ENCODE peak calls at places on chromosomes 6 and 20, in nine cellular contexts. J is GM12878; B is cardiac muscle cell; Q is heart left ventricle; S is transverse colon; U is Panc1; K is ovary; V is effector memory CD4-positive, alpha-beta T cell; I is esophagus squamous epithelium. Z is an unnamed sample.

GRCh38 chr20:36217226-36217625 is 19.1 kb upstream of the AAR2 start:
- DNase-seq in I (no peak), K (no peak), Q (no peak), B (no peak), V (no peak), S (no peak), U (no peak), J (no peak), Z (no peak)

GRCh38 chr6:160442151-160442550 is 94.0 kb downstream of the SLC22A3 start:
- DNase-seq in I (no peak), J (no peak), U (no peak), K (no peak), V (no peak), S (no peak), B (no peak), Q (no peak), Z (no peak)

GRCh38 chr20:31527266-31527665 is 13.0 kb downstream of the HM13 start:
- DNase-seq in Q (no peak), I (no peak), B (no peak), S (no peak), U (no peak), J (no peak), V (no peak), K (no peak), Z (no peak)

GRCh38 chr6:143395699-143396098 is 54.8 kb downstream of the ADAT2 start:
- DNase-seq in V (no peak), I (no peak), J (no peak), Q (no peak), B (no peak), S (no peak), K (no peak), U (no peak), Z (no peak)

GRCh38 chr20:40646321-40647212 is 42.5 kb downstream of the MAFB start:
- DNase-seq in U (no peak), B (peak), I (no peak), Q (no peak), J (no peak), V (no peak), S (no peak), K (no peak), Z (no peak)

GRCh38 chr20:44732327-44732726 is 13.3 kb upstream of the KCNK15 start:
- DNase-seq in K (no peak), J (no peak), I (no peak), Q (no peak), V (no peak), B (no peak), U (no peak), S (no peak), Z (no peak)

GRCh38 chr6:143125455-143125854 is 64.8 kb downstream of the AIG1 start:
- DNase-seq in J (no peak), B (peak), U (no peak), Q (no peak), V (no peak), K (no peak), I (no peak), S (no peak), Z (no peak)

GRCh38 chr6:166736606-166737005 is 109.6 kb upstream of the RPS6KA2 start:
- DNase-seq in B (peak), J (no peak), S (no peak), V (no peak), Q (no peak), U (peak), I (no peak), K (no peak), Z (no peak)

GRCh38 chr6:33958208-33958862 is 154.5 kb upstream of the MLN start:
- DNase-seq in V (no peak), K (no peak), Q (no peak), U (no peak), J (no peak), B (no peak), I (no peak), S (no peak), Z (no peak)

GRCh38 chr6:121897337-121897760 is 461.9 kb downstream of the GJA1 start:
- DNase-seq in Q (no peak), J (no peak), B (peak), U (no peak), S (no peak), V (no peak), K (no peak), I (no peak), Z (no peak)

GRCh38 chr6:55659304-55659703 is 80.3 kb upstream of the HMGCLL1 start:
- DNase-seq in I (no peak), U (no peak), K (no peak), J (no peak), Q (no peak), V (no peak), B (no peak), S (no peak), Z (no peak)

GRCh38 chr6:40725390-40725789 is 138.2 kb upstream of the LRFN2 start:
- DNase-seq in I (no peak), Q (no peak), V (no peak), K (no peak), S (no peak), B (no peak), U (no peak), J (no peak), Z (no peak)

GRCh38 chr20:59829415-59830106 is 103.9 kb downstream of the SYCP2 start:
- DNase-seq in K (no peak), V (no peak), Q (no peak), J (no peak), B (no peak), S (no peak), U (no peak), I (no peak), Z (peak)

GRCh38 chr20:25065625-25066338 is 7.8 kb upstream of the ACSS1 start:
- DNase-seq in B (peak), J (peak), U (peak), Q (no peak), I (no peak), K (peak), S (peak), V (peak), Z (no peak)

GRCh38 chr6:169119669-169120068 is 134.0 kb downstream of the THBS2 start:
- DNase-seq in V (no peak), U (no peak), B (no peak), I (no peak), J (no peak), S (no peak), Q (no peak), K (no peak), Z (no peak)

GRCh38 chr6:36347635-36348034 is 10.9 kb upstream of the BNIP5 start:
- DNase-seq in B (peak), S (no peak), V (no peak), J (no peak), U (no peak), K (no peak), I (no peak), Q (no peak), Z (no peak)

GRCh38 chr6:167748046-167748445 is 78.7 kb upstream of the AFDN start:
- DNase-seq in I (no peak), U (no peak), K (no peak), B (no peak), S (no peak), Q (no peak), J (no peak), V (no peak), Z (no peak)

GRCh38 chr20:1893721-1894470 is 1.3 kb upstream of the SIRPA start:
- DNase-seq in J (no peak), V (no peak), B (no peak), K (no peak), Q (peak), I (no peak), S (no peak), U (no peak), Z (no peak)

GRCh38 chr20:25320035-25320800 is 70.4 kb downstream of the ABHD12 start:
- DNase-seq in Q (no peak), B (no peak), V (no peak), U (no peak), I (no peak), S (no peak), K (no peak), J (no peak), Z (no peak)

GRCh38 chr6:130625825-130626500 is 201.2 kb upstream of the SMLR1 start:
- DNase-seq in J (peak), B (peak), I (no peak), S (no peak), K (no peak), Q (no peak), U (no peak), V (no peak), Z (no peak)

GRCh38 chr6:156741287-156742073 is 35.7 kb upstream of the ARID1B start:
- DNase-seq in V (no peak), B (no peak), Q (no peak), J (no peak), U (no peak), K (no peak), S (no peak), I (no peak), Z (no peak)

GRCh38 chr20:38195041-38195504 is 30.0 kb upstream of the TGM2 start:
- DNase-seq in I (no peak), B (no peak), V (no peak), U (no peak), Q (no peak), J (no peak), S (no peak), K (no peak), Z (peak)

GRCh38 chr6:15457903-15458530 is 204.8 kb downstream of the DTNBP1 start:
- DNase-seq in S (no peak), J (peak), I (no peak), V (no peak), U (no peak), K (no peak), B (no peak), Q (no peak), Z (no peak)

GRCh38 chr20:33569290-33570094 is 79.6 kb downstream of the CBFA2T2 start:
- DNase-seq in Q (no peak), B (no peak), I (no peak), J (no peak), K (no peak), U (no peak), S (no peak), V (no peak), Z (no peak)

GRCh38 chr6:6655805-6656251 is 67.3 kb downstream of the LY86 start:
- DNase-seq in U (no peak), J (no peak), I (no peak), K (no peak), S (no peak), V (no peak), Q (no peak), B (no peak), Z (no peak)

GRCh38 chr6:1704711-1705110 is 95.0 kb downstream of the FOXC1 start:
- DNase-seq in B (no peak), U (no peak), V (no peak), I (no peak), S (no peak), J (no peak), K (no peak), Q (no peak), Z (no peak)

GRCh38 chr6:153231048-153231635 is 100.1 kb upstream of the RGS17 start:
- DNase-seq in I (no peak), Q (peak), U (peak), K (no peak), B (peak), V (no peak), S (peak), J (no peak), Z (no peak)

GRCh38 chr20:48763183-48764030 is 64.4 kb downstream of the PREX1 start:
- DNase-seq in V (no peak), B (no peak), Q (peak), J (no peak), I (no peak), S (no peak), U (no peak), K (no peak), Z (no peak)

GRCh38 chr6:29790626-29791025 is 37.0 kb upstream of the HLA-G start:
- DNase-seq in V (no peak), U (no peak), B (no peak), I (no peak), J (no peak), K (no peak), S (no peak), Q (no peak), Z (no peak)

GRCh38 chr6:152356659-152357058 is 280.5 kb downstream of the SYNE1 start:
- DNase-seq in B (peak), U (peak), Q (no peak), K (no peak), I (no peak), J (no peak), V (no peak), S (no peak), Z (no peak)

GRCh38 chr6:86856937-86857563 is 80.3 kb upstream of the HTR1E start:
- DNase-seq in I (no peak), J (no peak), U (peak), B (peak), V (no peak), Q (no peak), K (no peak), S (peak), Z (no peak)

GRCh38 chr6:98957440-98957839 is 9.7 kb upstream of the FBXL4 start:
- DNase-seq in V (no peak), I (no peak), K (no peak), B (peak), S (peak), U (no peak), J (no peak), Q (no peak), Z (no peak)

GRCh38 chr6:100160913-100161312 is 166.9 kb upstream of the MCHR2 start:
- DNase-seq in U (no peak), S (no peak), Q (no peak), B (no peak), V (no peak), K (no peak), I (no peak), J (no peak), Z (no peak)

GRCh38 chr6:145538996-145539395 is 196.3 kb downstream of the EPM2A start:
- DNase-seq in B (no peak), I (no peak), K (no peak), Q (no peak), V (no peak), S (no peak), U (no peak), J (no peak), Z (no peak)

GRCh38 chr6:138818496-138819194 is 22.8 kb downstream of the ECT2L start:
- DNase-seq in J (peak), I (no peak), K (no peak), V (no peak), B (no peak), U (no peak), S (no peak), Q (no peak), Z (no peak)

GRCh38 chr6:1605822-1606532 is 3.7 kb upstream of the FOXC1 start:
- DNase-seq in V (no peak), I (no peak), J (no peak), B (no peak), K (no peak), S (no peak), Q (no peak), U (no peak), Z (peak)

GRCh38 chr6:166830185-166830890 is 126.0 kb downstream of the RNASET2 start:
- DNase-seq in J (peak), S (no peak), B (no peak), V (no peak), U (no peak), K (no peak), I (no peak), Q (no peak), Z (no peak)

GRCh38 chr6:24827970-24828369 is 29.3 kb upstream of the ARMH2 start:
- DNase-seq in J (no peak), B (no peak), I (no peak), S (no peak), V (no peak), U (no peak), Q (no peak), K (no peak), Z (no peak)

GRCh38 chr6:116206231-116206903 is 47.5 kb downstream of the TSPYL4 start:
- DNase-seq in J (no peak), B (peak), V (no peak), I (no peak), S (no peak), U (no peak), Q (no peak), K (no peak), Z (no peak)

GRCh38 chr6:116215414-116215813 is 38.5 kb downstream of the TSPYL4 start:
- DNase-seq in V (no peak), U (peak), B (peak), J (no peak), I (no peak), K (no peak), Q (no peak), S (no peak), Z (no peak)

GRCh38 chr6:116210316-116210715 is 43.6 kb downstream of the TSPYL4 start:
- DNase-seq in I (no peak), S (no peak), V (no peak), Q (no peak), J (no peak), K (no peak), U (no peak), B (no peak), Z (no peak)

GRCh38 chr6:116208056-116208785 is 45.7 kb downstream of the TSPYL4 start:
- DNase-seq in J (no peak), B (no peak), S (no peak), K (no peak), I (no peak), V (no peak), U (no peak), Q (no peak), Z (no peak)

GRCh38 chr6:116210750-116211425 is 43.0 kb downstream of the TSPYL4 start:
- DNase-seq in V (no peak), J (no peak), Q (peak), B (peak), U (no peak), K (no peak), S (no peak), I (no peak), Z (no peak)
- H3K27ac ChIP-seq in V (no peak), J (no peak), Q (no peak), B (no peak), U (no peak), K (no peak), S (no peak), I (no peak), Z (no peak)

GRCh38 chr20:46013826-46014516 is 5.3 kb downstream of the MMP9 start:
- DNase-seq in S (peak), U (no peak), K (peak), B (peak), I (no peak), J (no peak), V (peak), Q (peak), Z (no peak)

GRCh38 chr20:46009847-46010246 is 1.1 kb downstream of the MMP9 start:
- DNase-seq in K (no peak), S (no peak), Q (no peak), V (no peak), I (no peak), U (no peak), J (no peak), B (no peak), Z (no peak)

GRCh38 chr20:46010491-46011405 is 2.0 kb downstream of the MMP9 start:
- DNase-seq in B (no peak), J (no peak), Q (no peak), U (no peak), I (no peak), K (no peak), V (peak), S (no peak), Z (no peak)

GRCh38 chr20:46012926-46013825 is 4.5 kb downstream of the MMP9 start:
- DNase-seq in B (no peak), V (no peak), Q (no peak), U (no peak), I (no peak), K (no peak), J (no peak), S (no peak), Z (no peak)

GRCh38 chr20:46011631-46012482 is 3.1 kb downstream of the MMP9 start:
- DNase-seq in Q (peak), S (peak), V (no peak), J (no peak), U (no peak), I (no peak), B (peak), K (peak), Z (no peak)
- H3K4me3 ChIP-seq in Q (no peak), S (no peak), V (no peak), J (no peak), U (no peak), I (no peak), B (no peak), K (no peak), Z (no peak)

DNA sequence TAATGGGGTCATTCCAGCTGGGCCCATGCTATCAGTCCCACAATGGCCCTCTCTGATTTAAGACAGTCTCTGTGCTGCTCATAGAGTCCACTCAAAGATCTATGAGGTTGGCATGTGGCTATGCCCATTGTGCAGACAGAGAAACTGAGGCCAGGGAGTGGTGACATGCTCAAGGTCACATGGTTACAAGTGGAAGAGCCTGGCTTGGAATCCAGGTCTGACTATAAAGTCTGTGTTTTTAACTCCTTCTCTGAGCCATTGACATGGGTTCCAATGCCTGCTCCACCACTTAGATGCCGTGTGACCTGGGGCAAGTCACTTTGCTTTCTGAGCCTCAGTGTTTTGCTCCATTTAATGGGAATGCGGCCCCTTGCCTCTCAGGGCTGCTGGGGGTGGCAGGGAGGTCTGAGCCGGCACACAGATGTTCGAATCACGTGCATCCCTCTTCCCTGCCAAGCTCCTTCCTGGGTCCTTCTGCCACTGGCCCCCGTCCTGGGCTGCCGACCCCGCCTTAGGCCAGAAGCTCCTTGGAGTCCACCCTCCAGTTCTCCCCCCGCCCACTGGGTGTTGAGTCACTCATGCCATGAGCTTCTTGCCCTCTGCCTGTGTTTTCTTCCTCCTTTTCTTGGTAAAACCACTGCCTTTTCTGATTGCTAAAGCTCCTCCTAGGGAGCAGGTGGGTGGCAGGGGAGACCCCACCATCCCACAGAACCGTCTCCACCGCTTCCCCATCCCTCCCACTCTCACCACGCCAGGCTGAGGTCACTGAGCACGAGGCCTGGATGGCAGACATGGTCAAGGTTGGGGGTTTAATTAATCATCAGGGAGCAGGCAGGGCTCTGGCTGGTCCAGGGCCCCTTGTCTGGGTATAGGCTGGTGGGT is 35.7 kb downstream of the CEBPB start:
- DNase-seq in J (no peak), I (no peak), Q (peak), S (peak), K (peak), V (no peak), B (peak), U (no peak), Z (no peak)
- H3K27ac ChIP-seq in J (no peak), I (peak), Q (no peak), S (peak), K (peak), V (no peak), B (no peak), U (no peak), Z (peak)

GRCh38 chr20:20369353-20370086 is 1.6 kb downstream of the INSM1 start:
- DNase-seq in K (no peak), U (no peak), J (no peak), B (no peak), V (no peak), I (no peak), S (peak), Q (no peak), Z (no peak)
- H3K4me3 ChIP-seq in K (no peak), U (no peak), J (no peak), B (peak), V (no peak), I (peak), S (peak), Q (no peak), Z (peak)

GRCh38 chr6:39317256-39317655 is 3.0 kb upstream of the KCNK17 start:
- DNase-seq in I (no peak), J (no peak), K (no peak), V (no peak), Q (no peak), B (no peak), S (no peak), U (no peak), Z (no peak)

GRCh38 chr6:39313526-39314272 is 520 bp downstream of the KCNK17 start:
- DNase-seq in K (no peak), Q (no peak), I (no peak), V (no peak), U (no peak), S (no peak), J (no peak), B (no peak), Z (no peak)

GRCh38 chr6:39310542-39310941 is 3.7 kb downstream of the KCNK17 start:
- DNase-seq in K (no peak), S (no peak), V (no peak), I (no peak), J (no peak), Q (no peak), U (no peak), B (no peak), Z (no peak)

GRCh38 chr6:39312912-39313525 is 1.2 kb downstream of the KCNK17 start:
- DNase-seq in K (no peak), S (no peak), I (no peak), V (no peak), U (no peak), B (no peak), Q (no peak), J (no peak), Z (no peak)

DNA sequence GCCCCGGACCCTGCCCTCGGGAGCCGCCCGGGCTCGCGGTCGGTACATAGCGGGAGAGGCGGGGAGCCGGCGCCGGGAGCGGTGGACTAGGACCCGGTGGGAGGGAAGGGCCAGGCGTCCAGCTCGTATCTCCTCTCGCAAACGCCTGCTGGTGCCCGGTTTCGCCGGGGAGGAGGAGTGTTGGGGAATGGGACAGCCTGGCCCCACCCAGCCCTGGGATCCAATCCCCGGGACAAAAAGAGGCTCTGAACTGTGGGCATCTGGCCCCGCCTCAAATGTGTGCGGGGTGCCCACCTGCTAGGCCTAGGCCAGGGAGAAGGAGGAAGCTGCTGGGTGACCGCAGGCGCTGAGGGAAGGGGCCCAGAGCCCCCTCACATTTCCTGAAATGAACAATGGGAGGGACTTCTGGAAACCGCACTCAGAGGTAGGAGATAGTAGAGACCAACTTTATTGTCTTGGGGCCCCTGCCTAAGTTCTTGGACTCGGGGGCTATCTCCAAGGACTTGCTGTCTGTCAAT is at the start of gene KCNK17:
- DNase-seq in Q (no peak), K (no peak), B (no peak), S (no peak), I (no peak), J (no peak), U (no peak), V (no peak), Z (no peak)
- H3K27ac ChIP-seq in Q (no peak), K (no peak), B (no peak), S (no peak), I (no peak), J (no peak), U (no peak), V (no peak), Z (peak)

Z was measured in coronary artery.